ENCODE peak calls at places on chromosomes 16 and 17, in four cellular contexts. Z is PC-9, L is foreskin fibroblast, I is GM06990. G is an unnamed sample.
A peak's percentile ranks its signal among the peaks of the same experiment; 100 is the strongest.

GRCh38 chr17:28861393-28862203 is 6.8 kb downstream of the ERAL1 start:
- DNase-seq in L (no peak), Z (no peak), I (no peak), G (no peak)

GRCh38 chr17:82082456-82082855 is 15.6 kb downstream of the FASN start:
- DNase-seq in I (no peak), Z (no peak), L (no peak), G (no peak)

GRCh38 chr16:81817789-81818304 is 38.8 kb downstream of the PLCG2 start:
- DNase-seq in I (peak; percentile 72), L (no peak), Z (no peak), G (no peak)

GRCh38 chr16:50884066-50884860 is 142.4 kb downstream of the CYLD start:
- DNase-seq in L (no peak), I (no peak), Z (peak; percentile 22), G (no peak)

GRCh38 chr16:49858200-49859129 is 2.6 kb upstream of the ZNF423 start:
- DNase-seq in I (peak; percentile 28), L (peak; percentile 43), Z (no peak), G (no peak)

GRCh38 chr16:30903596-30903995 is 7.2 kb downstream of the CTF1 start:
- DNase-seq in Z (no peak), I (no peak), L (peak; percentile 41), G (no peak)

GRCh38 chr16:73219176-73219575 is 171.2 kb upstream of the ZFHX3 start:
- DNase-seq in I (no peak), L (no peak), Z (no peak), G (no peak)

GRCh38 chr16:79269211-79269863 is 331.2 kb downstream of the MAF start:
- DNase-seq in Z (no peak), I (peak; percentile 58), L (no peak), G (no peak)

GRCh38 chr16:24611310-24611709 is 71.9 kb downstream of the RBBP6 start:
- DNase-seq in Z (no peak), I (no peak), L (no peak), G (no peak)

GRCh38 chr17:17824780-17825614 is 11.8 kb downstream of the SREBF1 start:
- DNase-seq in Z (peak; percentile 53), I (no peak), L (no peak), G (no peak)

GRCh38 chr17:55903028-55903690 is 152.3 kb downstream of the PCTP start:
- DNase-seq in Z (no peak), I (no peak), L (no peak), G (no peak)

GRCh38 chr17:52048503-52048902 is 110.0 kb downstream of the CA10 start:
- DNase-seq in Z (no peak), L (no peak), I (no peak), G (no peak)

GRCh38 chr17:49361129-49361901 is 735 bp downstream of the ZNF652 start:
- DNase-seq in I (peak; percentile 81), Z (peak; percentile 23), L (no peak), G (no peak)

GRCh38 chr17:81821603-81822311 is 11.3 kb downstream of the MCRIP1 start:
- DNase-seq in L (peak; percentile 51), Z (peak; percentile 80), I (no peak), G (no peak)

GRCh38 chr17:20935740-20936139 is 107.1 kb downstream of the USP22 start:
- DNase-seq in I (no peak), L (peak; percentile 49), Z (no peak), G (peak; percentile 46)

GRCh38 chr17:39063681-39064069 is 87.8 kb downstream of the PLXDC1 start:
- DNase-seq in I (no peak), Z (no peak), L (no peak), G (no peak)

GRCh38 chr17:41527076-41528023 is 758 bp downstream of the KRT19 start:
- DNase-seq in Z (peak; percentile 69), I (no peak), L (no peak), G (no peak)
- TF ChIP-seq CTCF in Z (no peak), I (no peak), L (no peak), G (no peak)

GRCh38 chr17:30821751-30822723 is 2.5 kb downstream of the CRLF3 start:
- DNase-seq in L (no peak), Z (no peak), I (no peak), G (no peak)
- H3K4me3 ChIP-seq in L (no peak overlapping the region), Z (no peak overlapping the region), I (peak overlapping the region; percentile 81), G (no peak overlapping the region)

GRCh38 chr16:71945616-71946015 is 50.3 kb downstream of the IST1 start:
- DNase-seq in Z (no peak), L (no peak), I (no peak), G (no peak)
- TF ChIP-seq CTCF in Z (no peak), L (no peak), I (no peak), G (no peak)

GRCh38 chr16:4538386-4539235 is at the start of gene CDIP1:
- DNase-seq in Z (peak; percentile 92), L (peak; percentile 96), I (peak; percentile 97), G (peak; percentile 64)
- H3K4me3 ChIP-seq in Z (peak within 1 kb of the TSS; percentile 76), L (peak within 1 kb of the TSS; percentile 43), I (peak within 1 kb of the TSS; percentile 44), G (peak within 1 kb of the TSS; percentile 77)

GRCh38 chr17:8754890-8755289 is 3.5 kb downstream of the SPDYE4 start:
- DNase-seq in Z (no peak), I (no peak), L (no peak), G (no peak)
- TF ChIP-seq CTCF in Z (no peak), I (no peak), L (no peak), G (no peak)

G was measured in BJ.